ENCODE peak calls at places on chromosomes 1 and 21, in five cellular contexts. N, R, K, P and T are unnamed samples.

GRCh38 chr1:91619881-91620280 is 119.2 kb downstream of the CDC7 start:
- DNase-seq in N (no peak), R (no peak), K (no peak), P (no peak), T (no peak)

GRCh38 chr1:214552174-214552608 is 789 bp upstream of the PTPN14 start:
- DNase-seq in N (peak; percentile 27), R (peak; percentile 91), K (no peak), P (no peak), T (peak; percentile 82)

GRCh38 chr1:24965571-24965930 is 35.5 kb upstream of the RUNX3 start:
- DNase-seq in N (no peak), R (no peak), K (no peak), P (no peak), T (no peak)

GRCh38 chr1:226443439-226443838 is 35.5 kb upstream of the PARP1 start:
- DNase-seq in N (no peak), R (peak; percentile 95), K (no peak), P (no peak), T (peak; percentile 30)

GRCh38 chr1:16276302-16277020 is 39.5 kb upstream of the CPLANE2 start:
- DNase-seq in N (no peak), R (no peak), K (no peak), P (no peak), T (no peak)

GRCh38 chr1:202270871-202271326 is 70.8 kb downstream of the UBE2T start:
- DNase-seq in N (no peak), R (no peak), K (no peak), P (no peak), T (no peak)

GRCh38 chr1:30916296-30916695 is 7.7 kb upstream of the SDC3 start:
- DNase-seq in N (no peak), R (no peak), K (no peak), P (no peak), T (no peak)

GRCh38 chr1:115277276-115277675 is 60.8 kb downstream of the NGF start:
- DNase-seq in N (no peak), R (no peak), K (no peak), P (no peak), T (no peak)

GRCh38 chr21:46322351-46323226 is 1.1 kb downstream of the C21orf58 start:
- DNase-seq in N (no peak), R (peak; percentile 21), K (no peak), P (no peak), T (peak; percentile 31)

GRCh38 chr21:41894922-41895557 is 15.9 kb upstream of the PRDM15 start:
- DNase-seq in N (no peak), R (no peak), K (no peak), P (no peak), T (no peak)

GRCh38 chr1:1283821-1284220 is 3.6 kb downstream of the SCNN1D start:
- DNase-seq in N (no peak), R (peak; percentile 40), K (no peak), P (no peak), T (peak; percentile 56)

GRCh38 chr1:114108741-114109255 is 44.9 kb downstream of the SYT6 start:
- DNase-seq in N (no peak), R (peak; percentile 24), K (peak; percentile 67), P (no peak), T (peak; percentile 90)

GRCh38 chr1:186978596-186979556 is 150.1 kb downstream of the PLA2G4A start:
- DNase-seq in N (no peak), R (no peak), K (no peak), P (no peak), T (no peak)

GRCh38 chr21:33261635-33262034 is 4.5 kb upstream of the IL10RB start:
- DNase-seq in N (no peak), R (peak; percentile 57), K (peak; percentile 56), P (no peak), T (no peak)

GRCh38 chr1:154716012-154716411 is 108.0 kb upstream of the ADAR start:
- DNase-seq in N (no peak), R (no peak), K (no peak), P (no peak), T (no peak)

GRCh38 chr1:86774305-86775304 is 70.2 kb downstream of the SH3GLB1 start:
- DNase-seq in N (peak; percentile 36), R (peak; percentile 93), K (peak; percentile 61), P (no peak), T (peak; percentile 97)

GRCh38 chr21:45923146-45923545 is 58.4 kb upstream of the COL6A1 start:
- DNase-seq in N (no peak), R (peak; percentile 57), K (peak; percentile 52), P (peak; percentile 61), T (peak; percentile 78)

GRCh38 chr1:201826830-201827229 is 2.1 kb upstream of the IPO9 start:
- DNase-seq in N (no peak), R (peak; percentile 13), K (no peak), P (no peak), T (no peak)

GRCh38 chr21:46159390-46159789 is 4.0 kb upstream of the FTCD start:
- DNase-seq in N (no peak), R (no peak), K (no peak), P (no peak), T (no peak)

GRCh38 chr1:227920896-227921295 is 26.8 kb downstream of the WNT9A start:
- DNase-seq in N (no peak), R (no peak), K (no peak), P (no peak), T (no peak)